ENCODE peak calls at places on chromosomes 1 and 21, in ten cellular contexts. One of them, this sample, is unnamed.

GRCh38 chr1:47644216-47644581 is 206.4 kb downstream of the FOXD2 start:
- DNase-seq in MCF 10A: no peak
- DNase-seq in WERI-Rb-1: no peak
- DNase-seq in AG04450: no peak
- DNase-seq in uterus: no peak
- DNase-seq in HFFc6: peak; percentile 26
- DNase-seq in Caco-2: no peak
- DNase-seq in brain microvascular endothelial cell: no peak
- DNase-seq in glutamatergic neuron: no peak
- DNase-seq in fibroblast of the aortic adventitia: peak; percentile 50
- DNase-seq in this sample: no peak

GRCh38 chr1:112688781-112689193 is 14.3 kb downstream of the MOV10 start:
- DNase-seq in uterus: no peak
- DNase-seq in WERI-Rb-1: no peak
- DNase-seq in AG04450: no peak
- DNase-seq in HFFc6: no peak
- DNase-seq in Caco-2: no peak
- DNase-seq in glutamatergic neuron: no peak
- DNase-seq in MCF 10A: no peak
- DNase-seq in brain microvascular endothelial cell: no peak
- DNase-seq in fibroblast of the aortic adventitia: no peak
- DNase-seq in this sample: no peak

GRCh38 chr1:213327318-213327667 is 276.3 kb downstream of the RPS6KC1 start:
- DNase-seq in WERI-Rb-1: no peak
- DNase-seq in HFFc6: peak; percentile 77
- DNase-seq in Caco-2: no peak
- DNase-seq in MCF 10A: peak; percentile 63
- DNase-seq in uterus: peak; percentile 30
- DNase-seq in fibroblast of the aortic adventitia: peak; percentile 82
- DNase-seq in glutamatergic neuron: no peak
- DNase-seq in brain microvascular endothelial cell: peak; percentile 75
- DNase-seq in AG04450: peak; percentile 69
- DNase-seq in this sample: no peak

GRCh38 chr21:44480200-44481065 is 25.1 kb downstream of the LRRC3 start:
- DNase-seq in glutamatergic neuron: no peak
- DNase-seq in AG04450: no peak
- DNase-seq in uterus: no peak
- DNase-seq in Caco-2: no peak
- DNase-seq in WERI-Rb-1: no peak
- DNase-seq in brain microvascular endothelial cell: no peak
- DNase-seq in fibroblast of the aortic adventitia: no peak
- DNase-seq in MCF 10A: no peak
- DNase-seq in HFFc6: no peak
- DNase-seq in this sample: no peak

GRCh38 chr1:209073879-209074278 is 509.6 kb upstream of the CAMK1G start:
- DNase-seq in HFFc6: no peak
- DNase-seq in Caco-2: no peak
- DNase-seq in brain microvascular endothelial cell: no peak
- DNase-seq in fibroblast of the aortic adventitia: no peak
- DNase-seq in WERI-Rb-1: no peak
- DNase-seq in AG04450: no peak
- DNase-seq in glutamatergic neuron: no peak
- DNase-seq in MCF 10A: no peak
- DNase-seq in uterus: no peak
- DNase-seq in this sample: no peak

GRCh38 chr1:86695400-86695799 is 9.0 kb upstream of the SH3GLB1 start:
- DNase-seq in HFFc6: no peak
- DNase-seq in brain microvascular endothelial cell: no peak
- DNase-seq in uterus: no peak
- DNase-seq in fibroblast of the aortic adventitia: no peak
- DNase-seq in glutamatergic neuron: no peak
- DNase-seq in Caco-2: no peak
- DNase-seq in WERI-Rb-1: no peak
- DNase-seq in MCF 10A: no peak
- DNase-seq in AG04450: no peak
- DNase-seq in this sample: no peak

GRCh38 chr1:28415246-28415645 is 45.7 kb downstream of the PHACTR4 start:
- DNase-seq in WERI-Rb-1: no peak
- DNase-seq in glutamatergic neuron: no peak
- DNase-seq in MCF 10A: no peak
- DNase-seq in AG04450: no peak
- DNase-seq in uterus: no peak
- DNase-seq in brain microvascular endothelial cell: no peak
- DNase-seq in HFFc6: no peak
- DNase-seq in fibroblast of the aortic adventitia: no peak
- DNase-seq in Caco-2: no peak
- DNase-seq in this sample: no peak

GRCh38 chr1:229012823-229013222 is 258.1 kb upstream of the RAB4A start:
- DNase-seq in uterus: no peak
- DNase-seq in MCF 10A: no peak
- DNase-seq in WERI-Rb-1: no peak
- DNase-seq in fibroblast of the aortic adventitia: peak; percentile 31
- DNase-seq in AG04450: no peak
- DNase-seq in HFFc6: no peak
- DNase-seq in glutamatergic neuron: no peak
- DNase-seq in Caco-2: no peak
- DNase-seq in brain microvascular endothelial cell: peak; percentile 39
- DNase-seq in this sample: no peak

GRCh38 chr1:63547621-63548294 is 24.4 kb downstream of the EFCAB7 start:
- DNase-seq in uterus: no peak
- DNase-seq in HFFc6: no peak
- DNase-seq in AG04450: no peak
- DNase-seq in MCF 10A: peak; percentile 78
- DNase-seq in fibroblast of the aortic adventitia: peak; percentile 99
- DNase-seq in WERI-Rb-1: peak; percentile 11
- DNase-seq in glutamatergic neuron: no peak
- DNase-seq in brain microvascular endothelial cell: no peak
- DNase-seq in Caco-2: no peak
- DNase-seq in this sample: no peak

GRCh38 chr1:210360852-210361477 is 32.3 kb downstream of the HHAT start:
- DNase-seq in fibroblast of the aortic adventitia: peak; percentile 77
- DNase-seq in MCF 10A: peak; percentile 76
- DNase-seq in brain microvascular endothelial cell: peak; percentile 37
- DNase-seq in glutamatergic neuron: no peak
- DNase-seq in WERI-Rb-1: no peak
- DNase-seq in uterus: no peak
- DNase-seq in Caco-2: no peak
- DNase-seq in HFFc6: peak; percentile 70
- DNase-seq in AG04450: peak; percentile 44
- DNase-seq in this sample: peak; percentile 32

GRCh38 chr1:240189386-240189989 is 97.8 kb downstream of the FMN2 start:
- DNase-seq in WERI-Rb-1: peak; percentile 66
- DNase-seq in MCF 10A: peak; percentile 88
- DNase-seq in HFFc6: peak; percentile 41
- DNase-seq in fibroblast of the aortic adventitia: peak; percentile 68
- DNase-seq in Caco-2: peak; percentile 35
- DNase-seq in glutamatergic neuron: no peak
- DNase-seq in brain microvascular endothelial cell: peak; percentile 40
- DNase-seq in AG04450: no peak
- DNase-seq in uterus: no peak
- DNase-seq in this sample: peak; percentile 36

GRCh38 chr21:36709868-36710728 is 11.2 kb downstream of the SIM2 start:
- DNase-seq in uterus: no peak
- DNase-seq in fibroblast of the aortic adventitia: no peak
- DNase-seq in HFFc6: no peak
- DNase-seq in Caco-2: peak; percentile 4
- DNase-seq in brain microvascular endothelial cell: no peak
- DNase-seq in WERI-Rb-1: no peak
- DNase-seq in MCF 10A: no peak
- DNase-seq in glutamatergic neuron: no peak
- DNase-seq in AG04450: no peak
- DNase-seq in this sample: no peak

GRCh38 chr1:68791800-68792199 is 294.9 kb upstream of the DEPDC1 start:
- DNase-seq in AG04450: no peak
- DNase-seq in WERI-Rb-1: peak; percentile 19
- DNase-seq in glutamatergic neuron: no peak
- DNase-seq in Caco-2: no peak
- DNase-seq in uterus: no peak
- DNase-seq in brain microvascular endothelial cell: no peak
- DNase-seq in MCF 10A: peak; percentile 6
- DNase-seq in fibroblast of the aortic adventitia: no peak
- DNase-seq in HFFc6: no peak
- DNase-seq in this sample: no peak

GRCh38 chr1:109307363-109308021 is 681 bp upstream of the MYBPHL start:
- DNase-seq in WERI-Rb-1: peak; percentile 87
- DNase-seq in fibroblast of the aortic adventitia: no peak
- DNase-seq in glutamatergic neuron: peak; percentile 35
- DNase-seq in AG04450: no peak
- DNase-seq in HFFc6: no peak
- DNase-seq in Caco-2: no peak
- DNase-seq in uterus: no peak
- DNase-seq in brain microvascular endothelial cell: no peak
- DNase-seq in MCF 10A: no peak
- DNase-seq in this sample: no peak

GRCh38 chr1:210201671-210202070 is 30.9 kb upstream of the SERTAD4 start:
- DNase-seq in AG04450: peak; percentile 13
- DNase-seq in Caco-2: no peak
- DNase-seq in MCF 10A: no peak
- DNase-seq in fibroblast of the aortic adventitia: no peak
- DNase-seq in uterus: no peak
- DNase-seq in brain microvascular endothelial cell: no peak
- DNase-seq in HFFc6: peak; percentile 42
- DNase-seq in WERI-Rb-1: no peak
- DNase-seq in glutamatergic neuron: no peak
- DNase-seq in this sample: no peak

GRCh38 chr1:23963617-23964234 is 4.1 kb downstream of the PNRC2 start:
- DNase-seq in WERI-Rb-1: no peak
- DNase-seq in brain microvascular endothelial cell: no peak
- DNase-seq in MCF 10A: no peak
- DNase-seq in uterus: no peak
- DNase-seq in Caco-2: no peak
- DNase-seq in AG04450: no peak
- DNase-seq in fibroblast of the aortic adventitia: no peak
- DNase-seq in glutamatergic neuron: no peak
- DNase-seq in HFFc6: no peak
- DNase-seq in this sample: no peak

GRCh38 chr1:90957497-90957896 is 64.3 kb downstream of the ZNF644 start:
- DNase-seq in brain microvascular endothelial cell: no peak
- DNase-seq in uterus: no peak
- DNase-seq in AG04450: no peak
- DNase-seq in HFFc6: no peak
- DNase-seq in WERI-Rb-1: no peak
- DNase-seq in MCF 10A: no peak
- DNase-seq in glutamatergic neuron: no peak
- DNase-seq in fibroblast of the aortic adventitia: no peak
- DNase-seq in Caco-2: no peak
- DNase-seq in this sample: no peak

GRCh38 chr21:39676054-39676771 is 63.5 kb downstream of the B3GALT5 start:
- DNase-seq in glutamatergic neuron: no peak
- DNase-seq in fibroblast of the aortic adventitia: peak; percentile 53
- DNase-seq in WERI-Rb-1: no peak
- DNase-seq in AG04450: no peak
- DNase-seq in Caco-2: no peak
- DNase-seq in HFFc6: no peak
- DNase-seq in brain microvascular endothelial cell: peak; percentile 41
- DNase-seq in MCF 10A: no peak
- DNase-seq in uterus: no peak
- DNase-seq in this sample: peak; percentile 39

GRCh38 chr1:18111605-18112297 is 4.2 kb downstream of the IGSF21 start:
- DNase-seq in uterus: no peak
- DNase-seq in Caco-2: no peak
- DNase-seq in HFFc6: no peak
- DNase-seq in MCF 10A: no peak
- DNase-seq in fibroblast of the aortic adventitia: no peak
- DNase-seq in brain microvascular endothelial cell: no peak
- DNase-seq in glutamatergic neuron: no peak
- DNase-seq in AG04450: no peak
- DNase-seq in WERI-Rb-1: no peak
- DNase-seq in this sample: no peak

GRCh38 chr1:19042675-19043578 is 86.5 kb upstream of the IFFO2 start:
- DNase-seq in HFFc6: no peak
- DNase-seq in glutamatergic neuron: no peak
- DNase-seq in fibroblast of the aortic adventitia: no peak
- DNase-seq in AG04450: no peak
- DNase-seq in brain microvascular endothelial cell: no peak
- DNase-seq in WERI-Rb-1: no peak
- DNase-seq in MCF 10A: no peak
- DNase-seq in Caco-2: peak; percentile 12
- DNase-seq in uterus: no peak
- DNase-seq in this sample: no peak

GRCh38 chr1:119179051-119179450 is 38.6 kb upstream of the WARS2 start:
- DNase-seq in glutamatergic neuron: no peak
- DNase-seq in HFFc6: no peak
- DNase-seq in MCF 10A: no peak
- DNase-seq in AG04450: no peak
- DNase-seq in Caco-2: no peak
- DNase-seq in fibroblast of the aortic adventitia: no peak
- DNase-seq in WERI-Rb-1: no peak
- DNase-seq in brain microvascular endothelial cell: no peak
- DNase-seq in uterus: no peak
- DNase-seq in this sample: no peak

GRCh38 chr1:190908691-190909090 is 431.0 kb upstream of the BRINP3 start:
- DNase-seq in Caco-2: no peak
- DNase-seq in AG04450: no peak
- DNase-seq in brain microvascular endothelial cell: no peak
- DNase-seq in uterus: no peak
- DNase-seq in fibroblast of the aortic adventitia: peak; percentile 14
- DNase-seq in MCF 10A: peak; percentile 27
- DNase-seq in glutamatergic neuron: no peak
- DNase-seq in HFFc6: peak; percentile 19
- DNase-seq in WERI-Rb-1: no peak
- DNase-seq in this sample: no peak
- TF ChIP-seq CTCF in Caco-2: no peak
- TF ChIP-seq CTCF in AG04450: no peak
- TF ChIP-seq CTCF in brain microvascular endothelial cell: no peak
- TF ChIP-seq CTCF in uterus: no peak
- TF ChIP-seq CTCF in fibroblast of the aortic adventitia: no peak
- TF ChIP-seq CTCF in MCF 10A: no peak
- TF ChIP-seq CTCF in glutamatergic neuron: no peak
- TF ChIP-seq CTCF in HFFc6: no peak
- TF ChIP-seq CTCF in WERI-Rb-1: no peak
- TF ChIP-seq CTCF in this sample: no peak

GRCh38 chr1:165828103-165828558 is 717 bp downstream of the UCK2 start:
- DNase-seq in WERI-Rb-1: peak; percentile 50
- DNase-seq in uterus: peak; percentile 29
- DNase-seq in AG04450: no peak
- DNase-seq in MCF 10A: peak; percentile 64
- DNase-seq in glutamatergic neuron: peak; percentile 66
- DNase-seq in brain microvascular endothelial cell: no peak
- DNase-seq in fibroblast of the aortic adventitia: peak; percentile 19
- DNase-seq in Caco-2: peak; percentile 57
- DNase-seq in HFFc6: peak; percentile 3
- DNase-seq in this sample: peak; percentile 79
- TF ChIP-seq CTCF in WERI-Rb-1: no peak
- TF ChIP-seq CTCF in uterus: no peak
- TF ChIP-seq CTCF in AG04450: peak; percentile 7
- TF ChIP-seq CTCF in MCF 10A: no peak
- TF ChIP-seq CTCF in glutamatergic neuron: no peak
- TF ChIP-seq CTCF in brain microvascular endothelial cell: no peak
- TF ChIP-seq CTCF in fibroblast of the aortic adventitia: no peak
- TF ChIP-seq CTCF in Caco-2: no peak
- TF ChIP-seq CTCF in HFFc6: no peak
- TF ChIP-seq CTCF in this sample: no peak

GRCh38 chr1:184379111-184379752 is 7.6 kb upstream of the C1orf21 start:
- DNase-seq in uterus: no peak
- DNase-seq in fibroblast of the aortic adventitia: no peak
- DNase-seq in Caco-2: no peak
- DNase-seq in glutamatergic neuron: no peak
- DNase-seq in brain microvascular endothelial cell: no peak
- DNase-seq in WERI-Rb-1: peak; percentile 21
- DNase-seq in AG04450: no peak
- DNase-seq in MCF 10A: peak; percentile 39
- DNase-seq in HFFc6: no peak
- DNase-seq in this sample: no peak
- TF ChIP-seq CTCF in uterus: peak; percentile 11
- TF ChIP-seq CTCF in fibroblast of the aortic adventitia: peak; percentile 18
- TF ChIP-seq CTCF in Caco-2: peak; percentile 29
- TF ChIP-seq CTCF in glutamatergic neuron: no peak
- TF ChIP-seq CTCF in brain microvascular endothelial cell: peak; percentile 55
- TF ChIP-seq CTCF in WERI-Rb-1: peak; percentile 43
- TF ChIP-seq CTCF in AG04450: peak; percentile 5
- TF ChIP-seq CTCF in MCF 10A: peak; percentile 9
- TF ChIP-seq CTCF in HFFc6: peak; percentile 26
- TF ChIP-seq CTCF in this sample: no peak

GRCh38 chr1:1306070-1306660 is 1.6 kb downstream of the ACAP3 start:
- DNase-seq in AG04450: no peak
- DNase-seq in Caco-2: no peak
- DNase-seq in fibroblast of the aortic adventitia: peak; percentile 24
- DNase-seq in uterus: no peak
- DNase-seq in HFFc6: no peak
- DNase-seq in WERI-Rb-1: peak; percentile 71
- DNase-seq in glutamatergic neuron: peak; percentile 51
- DNase-seq in MCF 10A: no peak
- DNase-seq in brain microvascular endothelial cell: no peak
- DNase-seq in this sample: peak; percentile 66
- TF ChIP-seq CTCF in AG04450: peak; percentile 32
- TF ChIP-seq CTCF in Caco-2: no peak
- TF ChIP-seq CTCF in fibroblast of the aortic adventitia: peak; percentile 38
- TF ChIP-seq CTCF in uterus: no peak
- TF ChIP-seq CTCF in HFFc6: peak; percentile 29
- TF ChIP-seq CTCF in WERI-Rb-1: peak; percentile 52
- TF ChIP-seq CTCF in glutamatergic neuron: no peak
- TF ChIP-seq CTCF in MCF 10A: no peak
- TF ChIP-seq CTCF in brain microvascular endothelial cell: peak; percentile 42
- TF ChIP-seq CTCF in this sample: no peak

This sample was measured in GM20000.